ENCODE peak calls at places on chromosomes 16 and 17, in ten cellular contexts. H is RWPE2, R is fibroblast of lung, G is HFF-Myc, M is keratinocyte, V is A549, X is heart right ventricle, J is cardiac muscle cell, P is epithelial cell of esophagus, B is IMR-90. U is an unnamed sample.

GRCh38 chr17:48578616-48579560 is 738 bp upstream of the HOXB4 start:
- DNase-seq in R (peak), H (no peak), P (no peak), X (no peak), J (no peak), G (no peak), V (no peak), B (peak), M (no peak), U (no peak)

GRCh38 chr16:67915831-67916723 is 15.6 kb downstream of the CTRL start:
- DNase-seq in M (no peak), X (no peak), B (peak), G (no peak), J (no peak), H (no peak), P (no peak), R (no peak), V (no peak), U (no peak)

GRCh38 chr17:19003966-19004600 is 481 bp downstream of the FAM83G start:
- DNase-seq in P (peak), M (no peak), V (peak), G (no peak), H (no peak), R (peak), B (peak), J (peak), X (no peak), U (no peak)

GRCh38 chr17:35089846-35090193 is 26.3 kb upstream of the RFFL start:
- DNase-seq in M (no peak), J (peak), X (peak), B (peak), R (no peak), H (no peak), G (no peak), P (peak), V (peak), U (no peak)

GRCh38 chr17:45040459-45040858 is 11.0 kb downstream of the DCAKD start:
- DNase-seq in R (no peak), H (no peak), V (no peak), M (no peak), X (no peak), B (no peak), J (no peak), G (no peak), P (peak), U (no peak)

GRCh38 chr17:14813649-14814048 is 451.5 kb downstream of the PMP22 start:
- DNase-seq in G (no peak), H (no peak), P (no peak), B (no peak), J (peak), X (no peak), M (no peak), R (no peak), V (no peak), U (no peak)

GRCh38 chr17:72502111-72502939 is 381.5 kb downstream of the SOX9 start:
- DNase-seq in B (peak), V (no peak), R (peak), M (no peak), X (no peak), G (no peak), J (no peak), P (peak), H (no peak), U (no peak)

GRCh38 chr17:40517981-40518380 is 16.6 kb upstream of the TNS4 start:
- DNase-seq in X (no peak), M (no peak), B (no peak), J (no peak), V (no peak), R (no peak), G (no peak), H (peak), P (no peak), U (no peak)

GRCh38 chr17:30380106-30380420 is 1.3 kb downstream of the CPD start:
- DNase-seq in P (peak), J (no peak), R (no peak), G (no peak), B (peak), V (no peak), X (no peak), M (no peak), H (no peak), U (no peak)

GRCh38 chr17:58172369-58173071 is 5.7 kb downstream of the OR4D2 start:
- DNase-seq in X (no peak), J (peak), R (peak), M (no peak), H (no peak), B (peak), P (peak), G (no peak), V (peak), U (no peak)

GRCh38 chr17:77441130-77441920 is 300.6 kb downstream of the SEC14L1 start:
- DNase-seq in R (no peak), M (no peak), J (no peak), X (no peak), V (no peak), B (no peak), P (no peak), G (no peak), H (no peak), U (no peak)

GRCh38 chr17:43812396-43813265 is 20.3 kb downstream of the MPP3 start:
- DNase-seq in B (no peak), H (no peak), R (no peak), G (no peak), X (no peak), M (no peak), J (no peak), P (no peak), V (no peak), U (no peak)

GRCh38 chr16:57473176-57473840 is 10.8 kb downstream of the POLR2C start:
- DNase-seq in V (no peak), M (no peak), J (no peak), X (no peak), G (no peak), B (no peak), H (no peak), R (no peak), P (no peak), U (no peak)

GRCh38 chr16:27972500-27972899 is 91.0 kb downstream of the GSG1L start:
- DNase-seq in G (peak), P (peak), J (peak), H (no peak), X (peak), B (peak), M (no peak), V (peak), R (peak), U (no peak)

GRCh38 chr16:50193594-50193993 is 40.5 kb downstream of the TENT4B start:
- DNase-seq in J (no peak), X (no peak), V (no peak), H (no peak), B (peak), M (peak), G (no peak), P (peak), R (no peak), U (no peak)

GRCh38 chr17:42423766-42424165 is 710 bp upstream of the CAVIN1 start:
- DNase-seq in J (no peak), V (no peak), G (no peak), B (no peak), R (no peak), P (no peak), H (no peak), M (no peak), X (no peak), U (no peak)

GRCh38 chr16:70151391-70151790 is 22.2 kb upstream of the CLEC18C start:
- DNase-seq in X (no peak), G (no peak), R (no peak), V (peak), P (peak), M (no peak), H (no peak), B (no peak), J (no peak), U (no peak)

GRCh38 chr16:69839798-69840409 is 77.8 kb downstream of the WWP2 start:
- DNase-seq in J (no peak), V (no peak), R (peak), X (peak), B (no peak), M (no peak), G (no peak), P (no peak), H (no peak), U (no peak)

GRCh38 chr17:64154321-64155089 is 24.6 kb upstream of the ERN1 start:
- DNase-seq in R (no peak), V (no peak), B (no peak), X (no peak), M (no peak), G (no peak), H (no peak), J (no peak), P (no peak), U (no peak)

GRCh38 chr17:34177642-34178041 is 77.4 kb upstream of the CCL2 start:
- DNase-seq in B (peak), R (peak), H (no peak), G (peak), M (no peak), V (no peak), J (no peak), P (no peak), X (no peak), U (no peak)

GRCh38 chr17:30207655-30208054 is 27.8 kb downstream of the SLC6A4 start:
- DNase-seq in M (no peak), X (no peak), B (no peak), V (no peak), G (no peak), P (no peak), H (no peak), J (no peak), R (no peak), U (no peak)

GRCh38 chr16:14321542-14321941 is 250.4 kb downstream of the MRTFB start:
- DNase-seq in M (no peak), R (no peak), J (no peak), H (no peak), X (peak), V (peak), P (no peak), B (no peak), G (no peak), U (no peak)

GRCh38 chr17:76240461-76241204 is at the start of gene RNF157:
- DNase-seq in R (peak), B (peak), X (peak), J (peak), G (no peak), V (peak), M (no peak), H (no peak), P (no peak), U (no peak)

GRCh38 chr17:8785547-8786412 is 13.4 kb downstream of the MFSD6L start:
- DNase-seq in M (no peak), G (peak), J (peak), V (peak), P (peak), H (no peak), B (peak), R (peak), X (peak), U (peak)

GRCh38 chr17:33375086-33375485 is 82.0 kb upstream of the ASIC2 start:
- DNase-seq in R (no peak), X (no peak), B (no peak), H (no peak), P (no peak), J (peak), V (no peak), G (no peak), M (no peak), U (no peak)

GRCh38 chr17:42928714-42929496 is 28.3 kb downstream of the G6PC1 start:
- DNase-seq in P (peak), H (no peak), M (peak), R (peak), B (peak), G (peak), V (peak), X (peak), J (peak), U (peak)

GRCh38 chr17:52106638-52107261 is 51.8 kb downstream of the CA10 start:
- DNase-seq in X (peak), J (peak), G (peak), H (no peak), V (peak), P (peak), R (peak), M (no peak), B (no peak), U (peak)

GRCh38 chr16:12678983-12679382 is 124.7 kb downstream of the CPPED1 start:
- DNase-seq in G (no peak), P (no peak), B (no peak), J (no peak), H (no peak), X (no peak), R (no peak), V (no peak), M (no peak), U (no peak)
- H3K4me3 ChIP-seq in G (no peak), P (no peak), B (no peak), J (no peak), H (no peak), X (no peak), R (no peak), V (no peak), M (no peak), U (no peak)

GRCh38 chr17:6071528-6072065 is 1.4 kb downstream of the WSCD1 start:
- DNase-seq in M (no peak), P (no peak), G (no peak), V (no peak), R (no peak), B (no peak), X (no peak), J (no peak), H (no peak), U (no peak)
- H3K4me3 ChIP-seq in M (no peak), P (no peak), G (no peak), V (peak), R (peak), B (no peak), X (no peak), J (peak), H (no peak), U (peak)

GRCh38 chr16:2983706-2984136 is 3.5 kb upstream of the PKMYT1 start:
- DNase-seq in V (peak), H (no peak), P (peak), J (peak), B (peak), R (peak), G (no peak), M (no peak), X (peak), U (peak)
- H3K4me3 ChIP-seq in V (peak), H (peak), P (peak), J (no peak), B (peak), R (peak), G (no peak), M (no peak), X (no peak), U (no peak)

GRCh38 chr17:17303010-17303846 is at the start of gene NT5M:
- DNase-seq in X (peak), B (peak), M (no peak), G (no peak), V (peak), J (peak), H (peak), R (peak), P (peak), U (no peak)

GRCh38 chr17:17306181-17306580 is 3.0 kb downstream of the NT5M start:
- DNase-seq in X (no peak), H (no peak), M (no peak), G (no peak), R (no peak), P (no peak), V (no peak), J (no peak), B (no peak), U (no peak)

GRCh38 chr17:17303847-17304490 is 796 bp downstream of the NT5M start:
- DNase-seq in V (no peak), M (no peak), B (no peak), G (no peak), R (no peak), H (no peak), X (no peak), J (no peak), P (no peak), U (no peak)

GRCh38 chr17:17304521-17304985 is 1.4 kb downstream of the NT5M start:
- DNase-seq in P (no peak), H (no peak), J (peak), R (no peak), X (no peak), M (no peak), V (no peak), G (no peak), B (no peak), U (no peak)

DNA sequence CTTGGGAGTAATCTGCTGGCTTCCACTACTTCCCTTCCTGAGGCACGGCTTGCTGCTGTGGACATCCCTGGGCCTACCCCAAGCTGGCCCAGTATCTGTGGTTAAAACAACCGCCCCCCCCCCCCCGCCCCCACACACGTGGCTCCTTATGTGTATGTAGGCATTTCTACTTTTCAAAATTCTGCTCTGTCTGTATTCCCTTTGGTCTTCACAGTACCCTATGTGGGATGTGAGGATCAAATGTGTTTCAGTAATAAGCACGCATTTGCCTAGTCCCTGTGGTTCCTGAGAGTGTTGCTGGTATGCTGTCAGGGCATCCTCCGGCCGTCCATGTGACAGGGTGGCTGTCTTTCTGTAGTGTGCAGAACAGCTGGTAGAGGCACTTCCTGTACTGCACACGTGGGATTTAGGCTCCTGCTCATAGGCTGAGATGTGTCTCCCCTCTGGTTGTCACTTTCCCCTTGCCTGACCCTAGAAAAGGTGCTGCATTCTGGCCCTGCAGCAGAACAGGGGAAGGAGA is 2.2 kb downstream of the NT5M start:
- DNase-seq in P (no peak), B (no peak), J (peak), X (no peak), M (no peak), V (no peak), H (no peak), G (no peak), R (no peak), U (no peak)
- H3K4me3 ChIP-seq in P (no peak), B (no peak), J (no peak), X (no peak), M (no peak), V (no peak), H (no peak), G (no peak), R (no peak), U (no peak)

GRCh38 chr16:75566889-75567255 is 693 bp downstream of the GABARAPL2 start:
- DNase-seq in X (no peak), P (peak), B (no peak), M (no peak), J (peak), G (no peak), H (no peak), R (no peak), V (no peak), U (no peak)

GRCh38 chr16:75572859-75573542 is 6.8 kb downstream of the GABARAPL2 start:
- DNase-seq in R (peak), M (no peak), B (no peak), G (no peak), J (no peak), P (no peak), V (no peak), H (no peak), X (no peak), U (no peak)

GRCh38 chr16:75566040-75566888 is at the start of gene GABARAPL2:
- DNase-seq in R (peak), V (peak), M (no peak), B (peak), H (peak), X (peak), J (peak), P (peak), G (no peak), U (no peak)

GRCh38 chr16:75567911-75568310 is 1.7 kb downstream of the GABARAPL2 start:
- DNase-seq in X (no peak), V (no peak), J (no peak), R (no peak), P (no peak), G (no peak), M (no peak), H (no peak), B (no peak), U (no peak)

GRCh38 chr16:75570351-75571104 is 4.3 kb downstream of the GABARAPL2 start:
- DNase-seq in B (no peak), P (no peak), V (no peak), X (no peak), R (no peak), M (no peak), J (no peak), G (no peak), H (no peak), U (no peak)
- H3K4me3 ChIP-seq in B (no peak), P (no peak), V (no peak), X (no peak), R (no peak), M (no peak), J (no peak), G (no peak), H (no peak), U (no peak)

GRCh38 chr16:787978-788398 is at the start of gene RPUSD1:
- DNase-seq in V (no peak), G (no peak), J (no peak), B (no peak), P (no peak), R (peak), H (no peak), M (no peak), X (no peak), U (no peak)

GRCh38 chr16:791131-791530 is 2.7 kb downstream of the CHTF18 start:
- DNase-seq in P (no peak), M (no peak), G (no peak), H (no peak), B (no peak), V (no peak), R (no peak), J (no peak), X (no peak), U (no peak)

GRCh38 chr16:790086-790485 is 1.7 kb downstream of the CHTF18 start:
- DNase-seq in P (no peak), X (no peak), V (no peak), G (no peak), M (no peak), H (no peak), B (no peak), R (no peak), J (no peak), U (no peak)

GRCh38 chr16:788399-789126 is at the start of gene CHTF18:
- DNase-seq in P (peak), V (peak), J (peak), H (no peak), M (no peak), B (peak), R (peak), X (peak), G (peak), U (peak)

DNA sequence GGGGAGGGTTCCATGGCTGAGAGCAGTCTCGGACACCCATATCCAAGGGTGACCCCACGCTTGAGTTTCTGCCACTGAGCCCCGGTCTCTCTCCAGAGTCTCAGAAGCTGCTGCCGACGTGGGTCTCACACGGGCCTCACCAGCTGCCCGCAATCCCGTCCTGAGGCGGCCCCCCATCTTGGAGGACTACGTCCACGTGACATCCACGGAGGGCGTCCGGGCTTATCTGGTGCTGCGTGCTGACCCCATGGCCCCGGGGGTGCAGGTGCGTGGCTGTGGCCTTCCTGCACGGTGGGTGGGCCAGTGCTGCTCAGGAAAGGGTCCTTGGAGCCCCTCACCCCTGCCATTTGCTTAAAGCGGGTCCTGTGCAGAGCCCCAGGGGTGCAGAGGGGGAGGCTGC is 1.0 kb downstream of the CHTF18 start:
- DNase-seq in B (no peak), R (no peak), M (no peak), G (no peak), X (no peak), H (no peak), J (no peak), P (no peak), V (no peak), U (no peak)
- H3K4me3 ChIP-seq in B (no peak), R (no peak), M (peak), G (peak), X (no peak), H (peak), J (no peak), P (peak), V (peak), U (no peak)

U was measured in astrocyte of the cerebellum.